ENCODE peak calls at places on chromosomes 4 and X, in four cellular contexts. H is SK-N-SH, L is HepG2, B is GM12878. I is an unnamed sample.

GRCh38 chr4:149223659-149224058 is 592.0 kb downstream of the IQCM start:
- DNase-seq in B (no peak), H (no peak), L (no peak), I (no peak)

GRCh38 chr4:48331577-48332340 is 9.6 kb upstream of the SLAIN2 start:
- DNase-seq in H (no peak), L (no peak), B (no peak), I (no peak)

GRCh38 chr4:87078987-87079469 is 141.4 kb downstream of the KLHL8 start:
- DNase-seq in L (no peak), H (no peak), B (no peak), I (no peak)

GRCh38 chr4:102562995-102563394 is 61.8 kb downstream of the NFKB1 start:
- DNase-seq in L (no peak), H (no peak), B (no peak), I (no peak)

GRCh38 chrX:136210806-136211205 is 40.4 kb downstream of the MAP7D3 start:
- DNase-seq in B (no peak), H (no peak), L (no peak), I (no peak)

GRCh38 chr4:186765673-186766546 is 42.3 kb upstream of the FAT1 start:
- DNase-seq in L (peak), B (no peak), H (no peak), I (no peak)

GRCh38 chr4:93063325-93063724 is 759.6 kb downstream of the GRID2 start:
- DNase-seq in L (no peak), H (no peak), B (no peak), I (no peak)

GRCh38 chr4:126851391-126851790 is 781.4 kb upstream of the INTU start:
- DNase-seq in H (no peak), L (no peak), B (no peak), I (no peak)

GRCh38 chr4:6926681-6927478 is 17.3 kb downstream of the TBC1D14 start:
- DNase-seq in H (no peak), L (peak), B (no peak), I (peak)

GRCh38 chrX:133983974-133984578 is 1.3 kb downstream of the GPC3 start:
- DNase-seq in L (no peak), H (no peak), B (no peak), I (no peak)

GRCh38 chr4:138400528-138400927 is 158.4 kb upstream of the SLC7A11 start:
- DNase-seq in B (no peak), L (no peak), H (no peak), I (no peak)

GRCh38 chr4:98845960-98846359 is 83.0 kb downstream of the EIF4E start:
- DNase-seq in L (no peak), B (no peak), H (no peak), I (no peak)

GRCh38 chr4:4308800-4309441 is 18.9 kb downstream of the ZBTB49 start:
- DNase-seq in B (no peak), H (no peak), L (no peak), I (no peak)

GRCh38 chrX:152904151-152905080 is 6.5 kb downstream of the ZNF185 start:
- DNase-seq in H (peak), B (no peak), L (no peak), I (peak)

GRCh38 chr4:152572417-152573086 is 36.7 kb upstream of the FBXW7 start:
- DNase-seq in H (no peak), B (no peak), L (no peak), I (no peak)

GRCh38 chr4:173248690-173249089 is 80.1 kb downstream of the GALNT7 start:
- DNase-seq in H (no peak), B (no peak), L (no peak), I (no peak)

GRCh38 chr4:82994834-82995233 is 15.8 kb downstream of the LIN54 start:
- DNase-seq in H (no peak), L (peak), B (no peak), I (no peak)

GRCh38 chr4:127124919-127125318 is 507.8 kb upstream of the INTU start:
- DNase-seq in H (no peak), L (peak), B (no peak), I (no peak)

GRCh38 chr4:121070274-121070673 is 2.1 kb downstream of the NDNF start:
- DNase-seq in H (no peak), B (no peak), L (no peak), I (no peak)

GRCh38 chrX:24485976-24486680 is 21.0 kb downstream of the PDK3 start:
- DNase-seq in H (no peak), B (no peak), L (peak), I (no peak)

GRCh38 chr4:94595880-94596483 is 144.2 kb downstream of the PDLIM5 start:
- DNase-seq in B (peak), H (peak), L (peak), I (peak)

GRCh38 chrX:10832103-10832502 is 211.7 kb upstream of the MID1 start:
- DNase-seq in L (no peak), B (no peak), H (no peak), I (no peak)

GRCh38 chr4:120198411-120198810 is 131.8 kb upstream of the MAD2L1 start:
- DNase-seq in H (no peak), L (no peak), B (no peak), I (no peak)

GRCh38 chr4:74675673-74676279 is 118.5 kb downstream of the BTC start:
- DNase-seq in H (peak), B (no peak), L (peak), I (peak)

GRCh38 chrX:145393702-145394235 is 146.5 kb downstream of the SPANXN1 start:
- DNase-seq in H (peak), L (no peak), B (no peak), I (peak)

GRCh38 chrX:23898412-23898959 is 9.3 kb downstream of the APOO start:
- DNase-seq in H (no peak), B (no peak), L (no peak), I (no peak)

GRCh38 chr4:145216532-145216931 is 36.1 kb upstream of the OTUD4 start:
- DNase-seq in H (peak), B (no peak), L (no peak), I (no peak)

GRCh38 chr4:2409381-2409783 is 9.1 kb downstream of the ZFYVE28 start:
- DNase-seq in L (no peak), H (no peak), B (no peak), I (no peak)

GRCh38 chr4:30553721-30554120 is 166.4 kb upstream of the PCDH7 start:
- DNase-seq in H (no peak), B (no peak), L (no peak), I (no peak)

GRCh38 chr4:1621526-1621925 is 62.6 kb downstream of the FAM53A start:
- DNase-seq in L (no peak), B (no peak), H (no peak), I (no peak)

GRCh38 chrX:102746134-102746584 is 25.6 kb downstream of the GPRASP3 start:
- DNase-seq in H (peak), B (no peak), L (no peak), I (no peak)

GRCh38 chrX:107678957-107679740 is 50.8 kb downstream of the PRPS1 start:
- DNase-seq in H (no peak), B (no peak), L (no peak), I (peak)

GRCh38 chrX:41082783-41083182 is 2.5 kb upstream of the USP9X start:
- DNase-seq in B (no peak), L (no peak), H (no peak), I (no peak)

GRCh38 chr4:140675599-140676231 is 80.5 kb downstream of the TBC1D9 start:
- DNase-seq in B (no peak), H (no peak), L (no peak), I (no peak)

GRCh38 chr4:138555107-138555506 is 313.0 kb upstream of the SLC7A11 start:
- DNase-seq in H (no peak), B (no peak), L (no peak), I (no peak)

GRCh38 chr4:112938461-112939058 is 110.9 kb upstream of the ANK2 start:
- DNase-seq in B (no peak), L (peak), H (peak), I (peak)

GRCh38 chrX:116306218-116306617 is 130.2 kb upstream of the SLC6A14 start:
- DNase-seq in L (no peak), H (no peak), B (no peak), I (no peak)
- TF ChIP-seq NFIC in L (no peak), H (no peak), B (no peak), I (no peak)

GRCh38 chr4:181860157-181860556 is 383.0 kb upstream of the TENM3 start:
- DNase-seq in B (no peak), H (peak), L (no peak), I (no peak)

GRCh38 chr4:181860668-181861067 is 382.5 kb upstream of the TENM3 start:
- DNase-seq in L (no peak), H (no peak), B (no peak), I (no peak)

GRCh38 chr4:181858746-181859145 is 384.5 kb upstream of the TENM3 start:
- DNase-seq in L (no peak), B (no peak), H (no peak), I (no peak)

GRCh38 chr4:181863846-181864245 is 379.4 kb upstream of the TENM3 start:
- DNase-seq in B (no peak), L (no peak), H (no peak), I (no peak)
- TF ChIP-seq NFIC in B (no peak), L (no peak), H (no peak), I (no peak)

GRCh38 chrX:95040104-95040503 is 1366.1 kb downstream of the FAM133A start:
- DNase-seq in H (no peak), L (no peak), B (no peak), I (no peak)
- TF ChIP-seq NFIC in H (no peak), L (no peak), B (no peak), I (no peak)

DNA sequence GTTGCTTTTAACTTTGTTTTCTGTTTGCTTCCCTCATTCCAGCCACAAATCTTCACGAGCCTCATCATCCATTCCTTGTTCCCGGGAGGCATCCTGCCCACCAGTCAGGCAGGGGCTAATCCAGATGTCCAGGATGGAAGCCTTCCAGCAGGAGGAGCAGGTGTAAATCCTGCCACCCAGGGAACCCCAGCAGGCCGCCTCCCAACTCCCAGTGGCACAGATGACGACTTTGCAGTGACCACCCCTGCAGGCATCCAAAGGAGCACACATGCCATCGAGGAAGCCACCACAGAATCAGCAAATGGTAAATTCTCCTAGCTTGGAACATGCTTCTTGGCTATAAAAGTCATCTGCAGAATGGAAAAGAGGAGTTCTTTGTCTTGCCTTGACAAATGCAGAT is 12.6 kb downstream of the AMTN start:
- DNase-seq in H (no peak), B (no peak), L (no peak), I (no peak)
- TF ChIP-seq NFIC in H (no peak), B (no peak), L (no peak), I (no peak)

GRCh38 chr4:128775916-128776315 is 33.6 kb upstream of the JADE1 start:
- DNase-seq in B (no peak), H (no peak), L (no peak), I (no peak)

GRCh38 chr4:128775477-128775876 is 34.0 kb upstream of the JADE1 start:
- DNase-seq in H (no peak), B (no peak), L (no peak), I (no peak)

GRCh38 chr4:128780688-128781087 is 28.8 kb upstream of the JADE1 start:
- DNase-seq in L (no peak), B (no peak), H (no peak), I (no peak)

GRCh38 chr4:128782076-128782715 is 27.3 kb upstream of the JADE1 start:
- DNase-seq in B (no peak), L (peak), H (peak), I (peak)

GRCh38 chr4:128776794-128777216 is 32.7 kb upstream of the JADE1 start:
- DNase-seq in H (no peak), L (no peak), B (no peak), I (no peak)
- TF ChIP-seq NFIC in H (peak), L (no peak), B (no peak), I (no peak)

DNA sequence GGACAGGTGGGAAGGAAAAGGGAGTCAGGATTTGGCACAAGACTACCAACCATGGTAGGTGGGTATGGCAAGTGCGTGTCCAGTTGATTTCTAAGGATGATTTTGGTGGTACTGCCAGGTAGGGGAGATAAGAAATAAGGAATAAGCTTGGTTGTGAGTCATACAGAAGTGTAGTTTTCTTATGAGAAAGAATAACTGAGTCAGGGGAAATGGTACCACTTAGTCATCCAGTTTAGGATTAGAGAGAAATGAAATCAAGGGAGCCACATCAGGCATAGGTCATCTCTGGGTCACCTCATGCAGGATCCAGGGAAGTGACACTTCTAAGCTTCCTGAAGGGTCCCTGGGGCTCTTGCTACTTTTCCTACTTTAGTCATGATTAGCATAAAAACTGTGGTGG is 107.1 kb upstream of the C1GALT1C1 start:
- DNase-seq in L (no peak), B (no peak), H (no peak), I (no peak)
- TF ChIP-seq NFIC in L (no peak), B (no peak), H (no peak), I (no peak)

GRCh38 chrX:48645669-48646068 is 37.9 kb upstream of the WAS start:
- DNase-seq in H (no peak), L (no peak), B (no peak), I (no peak)

GRCh38 chrX:48649109-48649508 is 34.5 kb upstream of the WAS start:
- DNase-seq in B (no peak), H (no peak), L (no peak), I (no peak)

DNA sequence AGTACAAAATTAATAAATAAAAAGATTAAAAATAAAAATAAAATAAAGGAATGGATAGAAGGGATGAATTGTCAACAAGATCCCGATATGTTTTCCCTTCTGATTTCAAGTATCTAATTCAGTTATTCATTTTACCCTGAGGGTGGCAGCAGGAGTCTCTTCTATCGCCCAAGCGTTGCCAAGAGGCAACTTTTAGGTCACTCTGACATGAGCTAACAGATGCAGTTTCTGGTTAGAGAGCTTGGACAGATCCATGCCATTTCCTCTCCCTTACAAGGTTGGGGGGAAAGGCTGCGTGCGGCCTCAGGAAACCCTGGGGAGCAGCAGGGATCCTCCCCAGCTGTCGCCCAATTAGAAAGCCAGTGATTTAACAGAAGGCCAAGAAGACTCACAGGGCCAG is 35.3 kb upstream of the WAS start:
- DNase-seq in L (peak), H (peak), B (no peak), I (no peak)
- TF ChIP-seq NFIC in L (no peak), H (no peak), B (no peak), I (no peak)

GRCh38 chrX:35016051-35016450 is 73.5 kb downstream of the FAM47B start:
- DNase-seq in H (no peak), L (no peak), B (no peak), I (no peak)
- TF ChIP-seq NFIC in H (no peak), L (no peak), B (no peak), I (no peak)

GRCh38 chr4:25722964-25723363 is 67.3 kb downstream of the SLC34A2 start:
- DNase-seq in L (no peak), H (no peak), B (no peak), I (no peak)

GRCh38 chr4:25723409-25723808 is 67.8 kb downstream of the SLC34A2 start:
- DNase-seq in B (no peak), L (no peak), H (no peak), I (no peak)

GRCh38 chr4:25725870-25726269 is 70.2 kb downstream of the SLC34A2 start:
- DNase-seq in B (no peak), H (no peak), L (no peak), I (no peak)

DNA sequence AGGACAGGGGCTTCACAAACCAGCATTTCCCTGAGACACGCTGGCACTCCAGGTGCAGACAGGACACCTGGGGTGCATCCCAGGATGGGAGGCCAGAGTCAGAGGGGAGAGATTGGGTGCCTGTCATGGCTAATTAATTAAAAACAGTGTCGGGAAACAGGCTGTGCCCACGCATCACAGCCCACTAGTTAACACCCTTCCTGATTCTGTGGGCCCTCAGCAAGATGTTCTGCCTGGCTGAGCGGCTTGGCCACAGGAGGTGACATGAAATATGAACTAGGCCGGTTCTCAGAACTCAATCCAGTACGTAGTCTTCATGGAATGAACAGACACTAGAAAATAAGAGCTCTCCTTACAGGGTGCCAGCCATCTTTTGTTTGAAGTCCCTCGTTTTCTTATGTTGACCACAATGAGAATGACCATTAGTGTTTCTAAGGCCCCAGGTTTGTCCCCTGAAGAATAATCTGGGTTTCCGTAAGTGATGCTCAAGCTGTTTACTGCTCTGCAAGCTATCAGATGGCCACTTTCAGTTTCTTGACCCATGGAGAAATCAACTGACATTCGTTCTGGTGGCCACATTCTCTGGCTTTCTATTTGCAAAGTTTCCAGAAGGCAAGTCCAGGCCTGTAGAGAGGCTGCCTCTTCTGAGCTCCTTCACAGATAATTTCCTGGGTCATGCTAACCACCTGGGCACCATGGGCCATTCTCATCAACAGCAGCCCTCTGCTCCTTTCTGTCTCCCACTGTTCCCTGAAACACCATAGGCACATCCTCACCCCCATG is 72.3 kb downstream of the SLC34A2 start:
- DNase-seq in B (no peak), H (no peak), L (no peak), I (no peak)
- TF ChIP-seq NFIC in B (no peak), H (no peak), L (no peak), I (no peak)

GRCh38 chrX:64394874-64395567 is at the start of gene MTMR8:
- DNase-seq in H (peak), B (peak), L (no peak), I (peak)
- TF ChIP-seq NFIC in H (no peak), B (no peak), L (no peak), I (no peak)

I was measured in K562.